ENCODE peak calls at places on chromosomes 16 and 17, in nine cellular contexts. S, B, D, X, L, K, W, P and F are unnamed samples.

GRCh38 chr16:30924086-30924714 is 828 bp downstream of the FBXL19 start:
- DNase-seq in W (peak; percentile 68), D (peak; percentile 41), P (no peak), S (no peak), L (no peak), B (no peak), X (no peak), K (no peak), F (no peak)

GRCh38 chr17:16943541-16944333 is 28.2 kb downstream of the TNFRSF13B start:
- DNase-seq in K (no peak), X (no peak), P (no peak), D (no peak), S (no peak), L (peak; percentile 58), W (no peak), B (no peak), F (no peak)

GRCh38 chr17:77125432-77125901 is 15.3 kb upstream of the SEC14L1 start:
- DNase-seq in K (no peak), S (peak; percentile 22), X (no peak), B (no peak), P (peak; percentile 29), L (no peak), W (no peak), D (no peak), F (no peak)

GRCh38 chr17:50841949-50842354 is 6.6 kb downstream of the WFIKKN2 start:
- DNase-seq in D (peak; percentile 73), X (peak; percentile 29), K (peak; percentile 90), S (peak; percentile 50), B (peak; percentile 38), W (peak; percentile 71), L (peak; percentile 61), P (peak; percentile 69), F (peak; percentile 48)

GRCh38 chr17:29251969-29252866 is 5.6 kb downstream of the CRYBA1 start:
- DNase-seq in B (no peak), L (peak; percentile 55), K (no peak), D (no peak), S (no peak), X (no peak), P (no peak), W (no peak), F (peak; percentile 89)

GRCh38 chr17:8292639-8293395 is 2.4 kb downstream of the SLC25A35 start:
- DNase-seq in D (no peak), K (no peak), S (no peak), W (no peak), P (no peak), X (no peak), B (no peak), L (peak; percentile 72), F (no peak)

GRCh38 chr17:13736915-13737314 is 135.2 kb upstream of the HS3ST3A1 start:
- DNase-seq in D (no peak), L (no peak), B (no peak), P (no peak), X (no peak), S (no peak), W (no peak), K (no peak), F (no peak)

GRCh38 chr17:68600881-68601564 is at the start of gene FAM20A:
- DNase-seq in K (peak; percentile 35), P (peak; percentile 67), D (peak; percentile 20), X (no peak), L (no peak), W (peak; percentile 39), S (no peak), B (no peak), F (peak; percentile 40)

GRCh38 chr17:44781553-44782348 is 23.0 kb downstream of the ADAM11 start:
- DNase-seq in B (no peak), L (no peak), D (no peak), K (no peak), S (no peak), P (no peak), W (no peak), X (no peak), F (no peak)

GRCh38 chr16:1706386-1707192 is 594 bp downstream of the MAPK8IP3 start:
- DNase-seq in K (no peak), D (peak; percentile 72), S (no peak), X (peak; percentile 31), P (no peak), W (peak; percentile 78), L (peak; percentile 63), B (no peak), F (no peak)

GRCh38 chr17:28726396-28726911 is 421 bp upstream of the TLCD1 start:
- DNase-seq in P (peak; percentile 50), B (peak; percentile 70), S (peak; percentile 37), D (peak; percentile 89), K (peak; percentile 68), X (peak; percentile 37), W (peak; percentile 74), L (no peak), F (peak; percentile 82)

GRCh38 chr16:70662991-70663523 is 16.7 kb downstream of the IL34 start:
- DNase-seq in L (no peak), K (no peak), D (no peak), S (no peak), X (no peak), B (no peak), W (peak; percentile 41), P (no peak), F (no peak)

GRCh38 chr17:81386646-81387234 is 8.5 kb upstream of the BAHCC1 start:
- DNase-seq in L (no peak), K (peak; percentile 61), W (peak; percentile 73), S (no peak), B (no peak), P (no peak), X (no peak), D (peak; percentile 43), F (peak; percentile 46)

GRCh38 chr17:75228305-75228704 is 22.8 kb downstream of the NUP85 start:
- DNase-seq in P (no peak), D (no peak), L (no peak), S (no peak), K (no peak), W (no peak), B (no peak), X (no peak), F (no peak)

GRCh38 chr17:30299000-30299399 is 7.3 kb upstream of the BLMH start:
- DNase-seq in P (no peak), X (no peak), W (no peak), K (no peak), S (no peak), B (no peak), L (peak; percentile 11), D (no peak), F (no peak)

GRCh38 chr17:6492892-6493674 is 48.8 kb downstream of the PIMREG start:
- DNase-seq in D (peak; percentile 8), W (no peak), L (peak; percentile 61), S (no peak), B (no peak), K (no peak), P (no peak), X (no peak), F (no peak)

GRCh38 chr16:30066882-30067583 is 1.5 kb downstream of the ALDOA start:
- DNase-seq in D (no peak), X (no peak), K (no peak), P (no peak), S (no peak), L (no peak), B (no peak), W (no peak), F (no peak)

GRCh38 chr16:660459-661183 is 7.3 kb upstream of the RHOT2 start:
- DNase-seq in B (peak; percentile 46), S (peak; percentile 48), L (peak; percentile 91), W (peak; percentile 97), X (peak; percentile 34), K (peak; percentile 93), D (peak; percentile 75), P (peak; percentile 62), F (no peak)

GRCh38 chr16:19777061-19777460 is 59.0 kb downstream of the IQCK start:
- DNase-seq in K (no peak), X (no peak), D (no peak), L (no peak), S (no peak), B (no peak), W (no peak), P (no peak), F (no peak)

GRCh38 chr17:9432867-9433495 is 142.6 kb downstream of the STX8 start:
- DNase-seq in L (no peak), S (no peak), D (peak; percentile 4), W (no peak), B (no peak), X (no peak), P (no peak), K (no peak), F (no peak)

GRCh38 chr17:70622382-70623260 is 453.3 kb downstream of the KCNJ2 start:
- DNase-seq in X (no peak), W (no peak), P (peak; percentile 72), B (peak; percentile 1), S (peak; percentile 12), K (peak; percentile 83), L (peak; percentile 49), D (peak; percentile 49), F (peak; percentile 65)

GRCh38 chr17:56026894-56027293 is 126.4 kb upstream of the ANKFN1 start:
- DNase-seq in X (no peak), D (no peak), W (no peak), B (no peak), K (no peak), P (no peak), L (no peak), S (no peak), F (no peak)

GRCh38 chr16:87149051-87149450 is 168.1 kb downstream of the C16orf95 start:
- DNase-seq in L (no peak), W (no peak), X (no peak), K (no peak), B (no peak), S (no peak), D (no peak), P (no peak), F (no peak)

GRCh38 chr16:77445321-77445720 is 10.5 kb upstream of the ADAMTS18 start:
- DNase-seq in S (peak; percentile 7), K (no peak), P (no peak), W (no peak), X (no peak), L (no peak), D (no peak), B (no peak), F (no peak)

GRCh38 chr16:77432264-77432663 is 2.6 kb downstream of the ADAMTS18 start:
- DNase-seq in W (no peak), L (no peak), P (no peak), B (no peak), S (no peak), D (no peak), X (no peak), K (no peak), F (no peak)

GRCh38 chr17:68580236-68580903 is 20.8 kb downstream of the FAM20A start:
- DNase-seq in W (no peak), L (no peak), B (no peak), P (no peak), D (no peak), X (no peak), K (no peak), S (no peak), F (no peak)

GRCh38 chr16:66248096-66248495 is 118.4 kb upstream of the CDH5 start:
- DNase-seq in P (no peak), B (no peak), D (no peak), X (no peak), K (no peak), L (no peak), S (no peak), W (no peak), F (no peak)

GRCh38 chr16:74874123-74874522 is 99.5 kb upstream of the FA2H start:
- DNase-seq in X (no peak), K (no peak), S (no peak), L (no peak), D (no peak), B (no peak), W (no peak), P (no peak), F (no peak)